ENCODE peak calls at places on chromosomes 12 and 14, in six cellular contexts. One of them, this sample, is unnamed.

GRCh38 chr12:115194448-115194847 is 510.5 kb upstream of the TBX3 start:
- DNase-seq in uterus: no peak
- DNase-seq in OCI-M1: no peak
- DNase-seq in IMR-90: no peak
- DNase-seq in NCI-H774: no peak
- DNase-seq in epithelial cell of esophagus: no peak
- DNase-seq in this sample: no peak

GRCh38 chr14:72975776-72976175 is 49.5 kb downstream of the DCAF4 start:
- DNase-seq in uterus: no peak
- DNase-seq in OCI-M1: no peak
- DNase-seq in IMR-90: no peak
- DNase-seq in NCI-H774: no peak
- DNase-seq in epithelial cell of esophagus: no peak
- DNase-seq in this sample: no peak

GRCh38 chr12:31965090-31965489 is 5.9 kb downstream of the RESF1 start:
- DNase-seq in uterus: no peak
- DNase-seq in OCI-M1: peak
- DNase-seq in IMR-90: no peak
- DNase-seq in NCI-H774: no peak
- DNase-seq in epithelial cell of esophagus: no peak
- DNase-seq in this sample: no peak

GRCh38 chr12:28027328-28027727 is 54.8 kb upstream of the PTHLH start:
- DNase-seq in uterus: no peak
- DNase-seq in OCI-M1: peak
- DNase-seq in IMR-90: no peak
- DNase-seq in NCI-H774: no peak
- DNase-seq in epithelial cell of esophagus: no peak
- DNase-seq in this sample: no peak

GRCh38 chr12:90979936-90980335 is 24.8 kb downstream of the EPYC start:
- DNase-seq in uterus: no peak
- DNase-seq in OCI-M1: no peak
- DNase-seq in IMR-90: peak
- DNase-seq in NCI-H774: no peak
- DNase-seq in epithelial cell of esophagus: no peak
- DNase-seq in this sample: no peak

GRCh38 chr12:779745-780734 is 27.7 kb downstream of the WNK1 start:
- DNase-seq in uterus: no peak
- DNase-seq in OCI-M1: no peak
- DNase-seq in IMR-90: peak
- DNase-seq in NCI-H774: no peak
- DNase-seq in epithelial cell of esophagus: peak
- DNase-seq in this sample: no peak

GRCh38 chr12:105018761-105019160 is 32.6 kb downstream of the NOPCHAP1 start:
- DNase-seq in uterus: no peak
- DNase-seq in OCI-M1: no peak
- DNase-seq in IMR-90: no peak
- DNase-seq in NCI-H774: no peak
- DNase-seq in epithelial cell of esophagus: no peak
- DNase-seq in this sample: no peak

GRCh38 chr12:52147983-52148540 is 43.8 kb downstream of the KRT80 start:
- DNase-seq in uterus: no peak
- DNase-seq in OCI-M1: no peak
- DNase-seq in IMR-90: no peak
- DNase-seq in NCI-H774: no peak
- DNase-seq in epithelial cell of esophagus: no peak
- DNase-seq in this sample: no peak

GRCh38 chr12:40957417-40957816 is 230.7 kb upstream of the PDZRN4 start:
- DNase-seq in uterus: no peak
- DNase-seq in OCI-M1: no peak
- DNase-seq in IMR-90: no peak
- DNase-seq in NCI-H774: no peak
- DNase-seq in epithelial cell of esophagus: no peak
- DNase-seq in this sample: no peak

GRCh38 chr14:105087308-105087962 is 22.2 kb upstream of the GPR132 start:
- DNase-seq in uterus: peak
- DNase-seq in OCI-M1: no peak
- DNase-seq in IMR-90: peak
- DNase-seq in NCI-H774: no peak
- DNase-seq in epithelial cell of esophagus: peak
- DNase-seq in this sample: peak

GRCh38 chr12:132409495-132410295 is 80.3 kb upstream of the FBRSL1 start:
- DNase-seq in uterus: no peak
- DNase-seq in OCI-M1: no peak
- DNase-seq in IMR-90: no peak
- DNase-seq in NCI-H774: no peak
- DNase-seq in epithelial cell of esophagus: no peak
- DNase-seq in this sample: no peak

GRCh38 chr12:121334513-121335343 is 17.5 kb downstream of the ANAPC5 start:
- DNase-seq in uterus: no peak
- DNase-seq in OCI-M1: peak
- DNase-seq in IMR-90: peak
- DNase-seq in NCI-H774: peak
- DNase-seq in epithelial cell of esophagus: peak
- DNase-seq in this sample: peak

GRCh38 chr14:68391292-68392014 is 401.4 kb downstream of the ZFP36L1 start:
- DNase-seq in uterus: peak
- DNase-seq in OCI-M1: no peak
- DNase-seq in IMR-90: peak
- DNase-seq in NCI-H774: no peak
- DNase-seq in epithelial cell of esophagus: no peak
- DNase-seq in this sample: no peak

GRCh38 chr12:47837190-47838171 is 17.8 kb upstream of the HDAC7 start:
- DNase-seq in uterus: peak
- DNase-seq in OCI-M1: peak
- DNase-seq in IMR-90: peak
- DNase-seq in NCI-H774: peak
- DNase-seq in epithelial cell of esophagus: peak
- DNase-seq in this sample: no peak

GRCh38 chr12:132404956-132405741 is 75.8 kb upstream of the GALNT9 start:
- DNase-seq in uterus: no peak
- DNase-seq in OCI-M1: no peak
- DNase-seq in IMR-90: no peak
- DNase-seq in NCI-H774: no peak
- DNase-seq in epithelial cell of esophagus: no peak
- DNase-seq in this sample: no peak

GRCh38 chr12:100576311-100577036 is 3.0 kb downstream of the GAS2L3 start:
- DNase-seq in uterus: no peak
- DNase-seq in OCI-M1: no peak
- DNase-seq in IMR-90: peak
- DNase-seq in NCI-H774: no peak
- DNase-seq in epithelial cell of esophagus: peak
- DNase-seq in this sample: peak

GRCh38 chr12:31815096-31815495 is 86.3 kb upstream of the AMN1 start:
- DNase-seq in uterus: no peak
- DNase-seq in OCI-M1: no peak
- DNase-seq in IMR-90: no peak
- DNase-seq in NCI-H774: no peak
- DNase-seq in epithelial cell of esophagus: no peak
- DNase-seq in this sample: no peak

GRCh38 chr12:30696486-30696885 is 817 bp upstream of the IPO8 start:
- DNase-seq in uterus: no peak
- DNase-seq in OCI-M1: no peak
- DNase-seq in IMR-90: no peak
- DNase-seq in NCI-H774: no peak
- DNase-seq in epithelial cell of esophagus: no peak
- DNase-seq in this sample: no peak

GRCh38 chr14:52325126-52325525 is 11.0 kb downstream of the PTGER2 start:
- DNase-seq in uterus: no peak
- DNase-seq in OCI-M1: no peak
- DNase-seq in IMR-90: peak
- DNase-seq in NCI-H774: no peak
- DNase-seq in epithelial cell of esophagus: peak
- DNase-seq in this sample: peak

GRCh38 chr12:66584673-66585072 is 94.2 kb downstream of the GRIP1 start:
- DNase-seq in uterus: no peak
- DNase-seq in OCI-M1: no peak
- DNase-seq in IMR-90: no peak
- DNase-seq in NCI-H774: no peak
- DNase-seq in epithelial cell of esophagus: peak
- DNase-seq in this sample: no peak

GRCh38 chr14:103204852-103205540 is 81.7 kb downstream of the TNFAIP2 start:
- DNase-seq in uterus: no peak
- DNase-seq in OCI-M1: peak
- DNase-seq in IMR-90: peak
- DNase-seq in NCI-H774: no peak
- DNase-seq in epithelial cell of esophagus: peak
- DNase-seq in this sample: peak

GRCh38 chr12:95838125-95838524 is 20.6 kb upstream of the SNRPF start:
- DNase-seq in uterus: no peak
- DNase-seq in OCI-M1: peak
- DNase-seq in IMR-90: peak
- DNase-seq in NCI-H774: peak
- DNase-seq in epithelial cell of esophagus: peak
- DNase-seq in this sample: no peak

GRCh38 chr12:109870648-109871047 is 9.7 kb downstream of the GLTP start:
- DNase-seq in uterus: no peak
- DNase-seq in OCI-M1: no peak
- DNase-seq in IMR-90: peak
- DNase-seq in NCI-H774: no peak
- DNase-seq in epithelial cell of esophagus: peak
- DNase-seq in this sample: no peak

GRCh38 chr14:84340938-84341337 is 1189.0 kb upstream of the FLRT2 start:
- DNase-seq in uterus: no peak
- DNase-seq in OCI-M1: no peak
- DNase-seq in IMR-90: peak
- DNase-seq in NCI-H774: no peak
- DNase-seq in epithelial cell of esophagus: peak
- DNase-seq in this sample: no peak

GRCh38 chr14:72633551-72633950 is 260.4 kb downstream of the DPF3 start:
- DNase-seq in uterus: no peak
- DNase-seq in OCI-M1: no peak
- DNase-seq in IMR-90: no peak
- DNase-seq in NCI-H774: no peak
- DNase-seq in epithelial cell of esophagus: peak
- DNase-seq in this sample: no peak

GRCh38 chr14:63918411-63918810 is 65.6 kb downstream of the SYNE2 start:
- DNase-seq in uterus: no peak
- DNase-seq in OCI-M1: no peak
- DNase-seq in IMR-90: no peak
- DNase-seq in NCI-H774: no peak
- DNase-seq in epithelial cell of esophagus: no peak
- DNase-seq in this sample: no peak

GRCh38 chr14:93736378-93737014 is 51.8 kb downstream of the PRIMA1 start:
- DNase-seq in uterus: no peak
- DNase-seq in OCI-M1: no peak
- DNase-seq in IMR-90: no peak
- DNase-seq in NCI-H774: no peak
- DNase-seq in epithelial cell of esophagus: no peak
- DNase-seq in this sample: no peak

GRCh38 chr12:88063375-88063774 is 34.2 kb upstream of the C12orf50 start:
- DNase-seq in uterus: no peak
- DNase-seq in OCI-M1: no peak
- DNase-seq in IMR-90: peak
- DNase-seq in NCI-H774: no peak
- DNase-seq in epithelial cell of esophagus: no peak
- DNase-seq in this sample: no peak

GRCh38 chr12:89731614-89732013 is 23.0 kb upstream of the ATP2B1 start:
- DNase-seq in uterus: no peak
- DNase-seq in OCI-M1: no peak
- DNase-seq in IMR-90: peak
- DNase-seq in NCI-H774: no peak
- DNase-seq in epithelial cell of esophagus: peak
- DNase-seq in this sample: no peak

GRCh38 chr12:31524791-31525495 is 66.0 kb downstream of the DENND5B start:
- DNase-seq in uterus: no peak
- DNase-seq in OCI-M1: peak
- DNase-seq in IMR-90: peak
- DNase-seq in NCI-H774: no peak
- DNase-seq in epithelial cell of esophagus: peak
- DNase-seq in this sample: peak

GRCh38 chr12:90280564-90281058 is 572.0 kb upstream of the ATP2B1 start:
- DNase-seq in uterus: no peak
- DNase-seq in OCI-M1: no peak
- DNase-seq in IMR-90: no peak
- DNase-seq in NCI-H774: no peak
- DNase-seq in epithelial cell of esophagus: peak
- DNase-seq in this sample: no peak

GRCh38 chr14:90299408-90299807 is 32.3 kb downstream of the NRDE2 start:
- DNase-seq in uterus: no peak
- DNase-seq in OCI-M1: peak
- DNase-seq in IMR-90: no peak
- DNase-seq in NCI-H774: no peak
- DNase-seq in epithelial cell of esophagus: no peak
- DNase-seq in this sample: no peak

GRCh38 chr14:100523536-100524025 is 63.6 kb downstream of the BEGAIN start:
- DNase-seq in uterus: no peak
- DNase-seq in OCI-M1: no peak
- DNase-seq in IMR-90: no peak
- DNase-seq in NCI-H774: no peak
- DNase-seq in epithelial cell of esophagus: no peak
- DNase-seq in this sample: no peak

GRCh38 chr12:89709994-89710872 is 1.6 kb upstream of the ATP2B1 start:
- DNase-seq in uterus: peak
- DNase-seq in OCI-M1: peak
- DNase-seq in IMR-90: peak
- DNase-seq in NCI-H774: peak
- DNase-seq in epithelial cell of esophagus: peak
- DNase-seq in this sample: no peak

GRCh38 chr12:52713960-52714886 is 10.9 kb upstream of the KRT77 start:
- DNase-seq in uterus: no peak
- DNase-seq in OCI-M1: no peak
- DNase-seq in IMR-90: no peak
- DNase-seq in NCI-H774: no peak
- DNase-seq in epithelial cell of esophagus: no peak
- DNase-seq in this sample: no peak